ENCODE peak calls at places on chromosomes 13 and 19, in eight cellular contexts. One of them, this sample, is unnamed.

GRCh38 chr13:110329258-110329657 is 22.2 kb downstream of the COL4A2 start:
- DNase-seq in T-cell: no peak
- DNase-seq in H7: no peak
- DNase-seq in PC-9: no peak
- DNase-seq in Calu3: no peak
- DNase-seq in stimulated activated CD4-positive, alpha-beta T cell treated with anti-CD3 and anti-CD28 coated beads, Interleukin-1b, Interleukin-23, amount 100 ng/mL, for 1 hour: no peak
- DNase-seq in effector CD4-positive, alpha-beta T cell: no peak
- DNase-seq in spleen: no peak
- DNase-seq in this sample: no peak

GRCh38 chr19:3968556-3969434 is 2.1 kb downstream of the DAPK3 start:
- DNase-seq in T-cell: no peak
- DNase-seq in H7: peak
- DNase-seq in PC-9: peak
- DNase-seq in Calu3: peak
- DNase-seq in stimulated activated CD4-positive, alpha-beta T cell treated with anti-CD3 and anti-CD28 coated beads, Interleukin-1b, Interleukin-23, amount 100 ng/mL, for 1 hour: no peak
- DNase-seq in effector CD4-positive, alpha-beta T cell: no peak
- DNase-seq in spleen: no peak
- DNase-seq in this sample: peak

GRCh38 chr13:111460548-111461444 is 140.4 kb downstream of the TEX29 start:
- DNase-seq in T-cell: no peak
- DNase-seq in H7: peak
- DNase-seq in PC-9: peak
- DNase-seq in Calu3: peak
- DNase-seq in stimulated activated CD4-positive, alpha-beta T cell treated with anti-CD3 and anti-CD28 coated beads, Interleukin-1b, Interleukin-23, amount 100 ng/mL, for 1 hour: no peak
- DNase-seq in effector CD4-positive, alpha-beta T cell: no peak
- DNase-seq in spleen: no peak
- DNase-seq in this sample: no peak

GRCh38 chr13:111216166-111216960 is 101.3 kb downstream of the ARHGEF7 start:
- DNase-seq in T-cell: peak
- DNase-seq in H7: peak
- DNase-seq in PC-9: peak
- DNase-seq in Calu3: peak
- DNase-seq in stimulated activated CD4-positive, alpha-beta T cell treated with anti-CD3 and anti-CD28 coated beads, Interleukin-1b, Interleukin-23, amount 100 ng/mL, for 1 hour: no peak
- DNase-seq in effector CD4-positive, alpha-beta T cell: peak
- DNase-seq in spleen: no peak
- DNase-seq in this sample: peak

GRCh38 chr19:58034476-58034790 is 608 bp downstream of the ZSCAN1 start:
- DNase-seq in T-cell: no peak
- DNase-seq in H7: peak
- DNase-seq in PC-9: no peak
- DNase-seq in Calu3: no peak
- DNase-seq in stimulated activated CD4-positive, alpha-beta T cell treated with anti-CD3 and anti-CD28 coated beads, Interleukin-1b, Interleukin-23, amount 100 ng/mL, for 1 hour: no peak
- DNase-seq in effector CD4-positive, alpha-beta T cell: no peak
- DNase-seq in spleen: no peak
- DNase-seq in this sample: no peak

GRCh38 chr19:44891016-44891882 is at the start of gene TOMM40:
- DNase-seq in T-cell: peak
- DNase-seq in H7: peak
- DNase-seq in PC-9: no peak
- DNase-seq in Calu3: peak
- DNase-seq in stimulated activated CD4-positive, alpha-beta T cell treated with anti-CD3 and anti-CD28 coated beads, Interleukin-1b, Interleukin-23, amount 100 ng/mL, for 1 hour: peak
- DNase-seq in effector CD4-positive, alpha-beta T cell: no peak
- DNase-seq in spleen: peak
- DNase-seq in this sample: peak

GRCh38 chr19:43596842-43597461 is 557 bp downstream of the ZNF576 start:
- DNase-seq in T-cell: no peak
- DNase-seq in H7: no peak
- DNase-seq in PC-9: peak
- DNase-seq in Calu3: no peak
- DNase-seq in stimulated activated CD4-positive, alpha-beta T cell treated with anti-CD3 and anti-CD28 coated beads, Interleukin-1b, Interleukin-23, amount 100 ng/mL, for 1 hour: no peak
- DNase-seq in effector CD4-positive, alpha-beta T cell: no peak
- DNase-seq in spleen: no peak
- DNase-seq in this sample: no peak

GRCh38 chr19:55656552-55656951 is 1.7 kb downstream of the U2AF2 start:
- DNase-seq in T-cell: no peak
- DNase-seq in H7: no peak
- DNase-seq in PC-9: no peak
- DNase-seq in Calu3: no peak
- DNase-seq in stimulated activated CD4-positive, alpha-beta T cell treated with anti-CD3 and anti-CD28 coated beads, Interleukin-1b, Interleukin-23, amount 100 ng/mL, for 1 hour: no peak
- DNase-seq in effector CD4-positive, alpha-beta T cell: no peak
- DNase-seq in spleen: no peak
- DNase-seq in this sample: no peak

GRCh38 chr19:39390460-39390758 is 497 bp downstream of the PAF1 start:
- DNase-seq in T-cell: peak
- DNase-seq in H7: no peak
- DNase-seq in PC-9: no peak
- DNase-seq in Calu3: no peak
- DNase-seq in stimulated activated CD4-positive, alpha-beta T cell treated with anti-CD3 and anti-CD28 coated beads, Interleukin-1b, Interleukin-23, amount 100 ng/mL, for 1 hour: peak
- DNase-seq in effector CD4-positive, alpha-beta T cell: peak
- DNase-seq in spleen: no peak
- DNase-seq in this sample: no peak

GRCh38 chr19:43148233-43148632 is 38.1 kb downstream of the PSG5 start:
- DNase-seq in T-cell: no peak
- DNase-seq in H7: no peak
- DNase-seq in PC-9: no peak
- DNase-seq in Calu3: no peak
- DNase-seq in stimulated activated CD4-positive, alpha-beta T cell treated with anti-CD3 and anti-CD28 coated beads, Interleukin-1b, Interleukin-23, amount 100 ng/mL, for 1 hour: no peak
- DNase-seq in effector CD4-positive, alpha-beta T cell: no peak
- DNase-seq in spleen: no peak
- DNase-seq in this sample: no peak

GRCh38 chr13:33224686-33225085 is 60.9 kb downstream of the STARD13 start:
- DNase-seq in T-cell: no peak
- DNase-seq in H7: no peak
- DNase-seq in PC-9: no peak
- DNase-seq in Calu3: no peak
- DNase-seq in stimulated activated CD4-positive, alpha-beta T cell treated with anti-CD3 and anti-CD28 coated beads, Interleukin-1b, Interleukin-23, amount 100 ng/mL, for 1 hour: no peak
- DNase-seq in effector CD4-positive, alpha-beta T cell: no peak
- DNase-seq in spleen: no peak
- DNase-seq in this sample: no peak

GRCh38 chr19:28880735-28881401 is 332.1 kb downstream of the UQCRFS1 start:
- DNase-seq in T-cell: no peak
- DNase-seq in H7: peak
- DNase-seq in PC-9: no peak
- DNase-seq in Calu3: no peak
- DNase-seq in stimulated activated CD4-positive, alpha-beta T cell treated with anti-CD3 and anti-CD28 coated beads, Interleukin-1b, Interleukin-23, amount 100 ng/mL, for 1 hour: no peak
- DNase-seq in effector CD4-positive, alpha-beta T cell: no peak
- DNase-seq in spleen: no peak
- DNase-seq in this sample: no peak

GRCh38 chr19:8578642-8579265 is 1.5 kb upstream of the MYO1F start:
- DNase-seq in T-cell: peak
- DNase-seq in H7: peak
- DNase-seq in PC-9: peak
- DNase-seq in Calu3: peak
- DNase-seq in stimulated activated CD4-positive, alpha-beta T cell treated with anti-CD3 and anti-CD28 coated beads, Interleukin-1b, Interleukin-23, amount 100 ng/mL, for 1 hour: peak
- DNase-seq in effector CD4-positive, alpha-beta T cell: peak
- DNase-seq in spleen: peak
- DNase-seq in this sample: peak

GRCh38 chr19:5425260-5425659 is 30.0 kb upstream of the ZNRF4 start:
- DNase-seq in T-cell: no peak
- DNase-seq in H7: peak
- DNase-seq in PC-9: no peak
- DNase-seq in Calu3: no peak
- DNase-seq in stimulated activated CD4-positive, alpha-beta T cell treated with anti-CD3 and anti-CD28 coated beads, Interleukin-1b, Interleukin-23, amount 100 ng/mL, for 1 hour: no peak
- DNase-seq in effector CD4-positive, alpha-beta T cell: no peak
- DNase-seq in spleen: peak
- DNase-seq in this sample: no peak

GRCh38 chr19:49660338-49660961 is 5.2 kb downstream of the IRF3 start:
- DNase-seq in T-cell: no peak
- DNase-seq in H7: no peak
- DNase-seq in PC-9: no peak
- DNase-seq in Calu3: no peak
- DNase-seq in stimulated activated CD4-positive, alpha-beta T cell treated with anti-CD3 and anti-CD28 coated beads, Interleukin-1b, Interleukin-23, amount 100 ng/mL, for 1 hour: no peak
- DNase-seq in effector CD4-positive, alpha-beta T cell: no peak
- DNase-seq in spleen: no peak
- DNase-seq in this sample: no peak

GRCh38 chr13:77697208-77698103 is at the start of gene SLAIN1:
- DNase-seq in T-cell: peak
- DNase-seq in H7: peak
- DNase-seq in PC-9: peak
- DNase-seq in Calu3: peak
- DNase-seq in stimulated activated CD4-positive, alpha-beta T cell treated with anti-CD3 and anti-CD28 coated beads, Interleukin-1b, Interleukin-23, amount 100 ng/mL, for 1 hour: peak
- DNase-seq in effector CD4-positive, alpha-beta T cell: peak
- DNase-seq in spleen: peak
- DNase-seq in this sample: peak

GRCh38 chr19:1618157-1619093 is 13.2 kb upstream of the UQCR11 start:
- DNase-seq in T-cell: no peak
- DNase-seq in H7: peak
- DNase-seq in PC-9: peak
- DNase-seq in Calu3: peak
- DNase-seq in stimulated activated CD4-positive, alpha-beta T cell treated with anti-CD3 and anti-CD28 coated beads, Interleukin-1b, Interleukin-23, amount 100 ng/mL, for 1 hour: no peak
- DNase-seq in effector CD4-positive, alpha-beta T cell: no peak
- DNase-seq in spleen: no peak
- DNase-seq in this sample: no peak

GRCh38 chr19:3119071-3119781 is 16.6 kb upstream of the GNA15 start:
- DNase-seq in T-cell: no peak
- DNase-seq in H7: no peak
- DNase-seq in PC-9: no peak
- DNase-seq in Calu3: no peak
- DNase-seq in stimulated activated CD4-positive, alpha-beta T cell treated with anti-CD3 and anti-CD28 coated beads, Interleukin-1b, Interleukin-23, amount 100 ng/mL, for 1 hour: no peak
- DNase-seq in effector CD4-positive, alpha-beta T cell: no peak
- DNase-seq in spleen: no peak
- DNase-seq in this sample: no peak

GRCh38 chr19:6042776-6043726 is 65.1 kb upstream of the RANBP3 start:
- DNase-seq in T-cell: no peak
- DNase-seq in H7: no peak
- DNase-seq in PC-9: no peak
- DNase-seq in Calu3: no peak
- DNase-seq in stimulated activated CD4-positive, alpha-beta T cell treated with anti-CD3 and anti-CD28 coated beads, Interleukin-1b, Interleukin-23, amount 100 ng/mL, for 1 hour: no peak
- DNase-seq in effector CD4-positive, alpha-beta T cell: no peak
- DNase-seq in spleen: no peak
- DNase-seq in this sample: no peak

GRCh38 chr13:51412431-51412830 is 40.4 kb downstream of the INTS6 start:
- DNase-seq in T-cell: no peak
- DNase-seq in H7: no peak
- DNase-seq in PC-9: no peak
- DNase-seq in Calu3: no peak
- DNase-seq in stimulated activated CD4-positive, alpha-beta T cell treated with anti-CD3 and anti-CD28 coated beads, Interleukin-1b, Interleukin-23, amount 100 ng/mL, for 1 hour: no peak
- DNase-seq in effector CD4-positive, alpha-beta T cell: no peak
- DNase-seq in spleen: no peak
- DNase-seq in this sample: no peak

GRCh38 chr13:53138369-53139036 is 109.9 kb downstream of the OLFM4 start:
- DNase-seq in T-cell: no peak
- DNase-seq in H7: no peak
- DNase-seq in PC-9: no peak
- DNase-seq in Calu3: no peak
- DNase-seq in stimulated activated CD4-positive, alpha-beta T cell treated with anti-CD3 and anti-CD28 coated beads, Interleukin-1b, Interleukin-23, amount 100 ng/mL, for 1 hour: no peak
- DNase-seq in effector CD4-positive, alpha-beta T cell: no peak
- DNase-seq in spleen: no peak
- DNase-seq in this sample: peak

GRCh38 chr13:48542581-48543341 is 9.9 kb upstream of the RCBTB2 start:
- DNase-seq in T-cell: no peak
- DNase-seq in H7: peak
- DNase-seq in PC-9: no peak
- DNase-seq in Calu3: peak
- DNase-seq in stimulated activated CD4-positive, alpha-beta T cell treated with anti-CD3 and anti-CD28 coated beads, Interleukin-1b, Interleukin-23, amount 100 ng/mL, for 1 hour: no peak
- DNase-seq in effector CD4-positive, alpha-beta T cell: no peak
- DNase-seq in spleen: no peak
- DNase-seq in this sample: peak

GRCh38 chr19:7534531-7534980 is 961 bp upstream of the PNPLA6 start:
- DNase-seq in T-cell: no peak
- DNase-seq in H7: peak
- DNase-seq in PC-9: peak
- DNase-seq in Calu3: peak
- DNase-seq in stimulated activated CD4-positive, alpha-beta T cell treated with anti-CD3 and anti-CD28 coated beads, Interleukin-1b, Interleukin-23, amount 100 ng/mL, for 1 hour: no peak
- DNase-seq in effector CD4-positive, alpha-beta T cell: peak
- DNase-seq in spleen: no peak
- DNase-seq in this sample: peak

GRCh38 chr13:45257638-45258338 is 56.9 kb upstream of the KCTD4 start:
- DNase-seq in T-cell: no peak
- DNase-seq in H7: no peak
- DNase-seq in PC-9: no peak
- DNase-seq in Calu3: no peak
- DNase-seq in stimulated activated CD4-positive, alpha-beta T cell treated with anti-CD3 and anti-CD28 coated beads, Interleukin-1b, Interleukin-23, amount 100 ng/mL, for 1 hour: no peak
- DNase-seq in effector CD4-positive, alpha-beta T cell: no peak
- DNase-seq in spleen: no peak
- DNase-seq in this sample: no peak

GRCh38 chr19:2089001-2089711 is 7.0 kb downstream of the MOB3A start:
- DNase-seq in T-cell: no peak
- DNase-seq in H7: no peak
- DNase-seq in PC-9: peak
- DNase-seq in Calu3: no peak
- DNase-seq in stimulated activated CD4-positive, alpha-beta T cell treated with anti-CD3 and anti-CD28 coated beads, Interleukin-1b, Interleukin-23, amount 100 ng/mL, for 1 hour: no peak
- DNase-seq in effector CD4-positive, alpha-beta T cell: no peak
- DNase-seq in spleen: no peak
- DNase-seq in this sample: no peak

GRCh38 chr13:38688674-38689073 is 1.8 kb downstream of the FREM2 start:
- DNase-seq in T-cell: no peak
- DNase-seq in H7: no peak
- DNase-seq in PC-9: no peak
- DNase-seq in Calu3: no peak
- DNase-seq in stimulated activated CD4-positive, alpha-beta T cell treated with anti-CD3 and anti-CD28 coated beads, Interleukin-1b, Interleukin-23, amount 100 ng/mL, for 1 hour: no peak
- DNase-seq in effector CD4-positive, alpha-beta T cell: no peak
- DNase-seq in spleen: no peak
- DNase-seq in this sample: peak

GRCh38 chr19:13241321-13242104 is 91.3 kb downstream of the IER2 start:
- DNase-seq in T-cell: no peak
- DNase-seq in H7: peak
- DNase-seq in PC-9: no peak
- DNase-seq in Calu3: peak
- DNase-seq in stimulated activated CD4-positive, alpha-beta T cell treated with anti-CD3 and anti-CD28 coated beads, Interleukin-1b, Interleukin-23, amount 100 ng/mL, for 1 hour: no peak
- DNase-seq in effector CD4-positive, alpha-beta T cell: no peak
- DNase-seq in spleen: no peak
- DNase-seq in this sample: no peak

GRCh38 chr19:55369651-55370304 is 485 bp downstream of the IL11 start:
- DNase-seq in T-cell: no peak
- DNase-seq in H7: peak
- DNase-seq in PC-9: peak
- DNase-seq in Calu3: no peak
- DNase-seq in stimulated activated CD4-positive, alpha-beta T cell treated with anti-CD3 and anti-CD28 coated beads, Interleukin-1b, Interleukin-23, amount 100 ng/mL, for 1 hour: no peak
- DNase-seq in effector CD4-positive, alpha-beta T cell: no peak
- DNase-seq in spleen: no peak
- DNase-seq in this sample: no peak

GRCh38 chr13:36533806-36534205 is 101.5 kb downstream of the CCNA1 start:
- DNase-seq in T-cell: no peak
- DNase-seq in H7: no peak
- DNase-seq in PC-9: no peak
- DNase-seq in Calu3: no peak
- DNase-seq in stimulated activated CD4-positive, alpha-beta T cell treated with anti-CD3 and anti-CD28 coated beads, Interleukin-1b, Interleukin-23, amount 100 ng/mL, for 1 hour: no peak
- DNase-seq in effector CD4-positive, alpha-beta T cell: no peak
- DNase-seq in spleen: no peak
- DNase-seq in this sample: no peak

GRCh38 chr13:114235697-114236096 is 1.0 kb downstream of the CDC16 start:
- DNase-seq in T-cell: no peak
- DNase-seq in H7: no peak
- DNase-seq in PC-9: no peak
- DNase-seq in Calu3: no peak
- DNase-seq in stimulated activated CD4-positive, alpha-beta T cell treated with anti-CD3 and anti-CD28 coated beads, Interleukin-1b, Interleukin-23, amount 100 ng/mL, for 1 hour: no peak
- DNase-seq in effector CD4-positive, alpha-beta T cell: no peak
- DNase-seq in spleen: no peak
- DNase-seq in this sample: no peak

GRCh38 chr19:16649734-16650133 is 10.2 kb downstream of the SMIM7 start:
- DNase-seq in T-cell: no peak
- DNase-seq in H7: no peak
- DNase-seq in PC-9: no peak
- DNase-seq in Calu3: no peak
- DNase-seq in stimulated activated CD4-positive, alpha-beta T cell treated with anti-CD3 and anti-CD28 coated beads, Interleukin-1b, Interleukin-23, amount 100 ng/mL, for 1 hour: no peak
- DNase-seq in effector CD4-positive, alpha-beta T cell: no peak
- DNase-seq in spleen: no peak
- DNase-seq in this sample: no peak

This sample was measured in Right ventricle myocardium superior.